ENCODE peak calls at places on chromosomes 4 and X, in five cellular contexts. P is GM23338, V is GM12878, H is HCT116, W is K562. J is an unnamed sample.
A peak's percentile ranks its signal among the peaks of the same experiment; 100 is the strongest.

GRCh38 chrX:10166731-10167149 is 10.0 kb downstream of the CLCN4 start:
- DNase-seq in P (no peak), W (no peak), H (no peak), V (no peak), J (no peak)

GRCh38 chr4:154982187-154983047 is 201.3 kb downstream of the RBM46 start:
- DNase-seq in V (peak; percentile 15), W (peak; percentile 15), P (peak; percentile 87), H (peak; percentile 58), J (peak; percentile 14)

GRCh38 chrX:57952320-57952678 is 42.0 kb upstream of the ZXDA start:
- DNase-seq in H (no peak), P (no peak), V (no peak), W (no peak), J (no peak)

GRCh38 chrX:130770615-130771014 is 132.4 kb downstream of the ENOX2 start:
- DNase-seq in P (no peak), V (no peak), H (peak; percentile 6), W (no peak), J (peak; percentile 12)

GRCh38 chrX:38175140-38175539 is 45.5 kb downstream of the SRPX start:
- DNase-seq in V (peak; percentile 3), H (peak; percentile 24), W (peak; percentile 37), P (peak; percentile 64), J (no peak)

GRCh38 chr4:109465065-109465464 is 31.4 kb downstream of the SEC24B start:
- DNase-seq in V (no peak), W (no peak), P (no peak), H (no peak), J (no peak)

GRCh38 chr4:179626687-179627086 is 2184.4 kb upstream of the AGA start:
- DNase-seq in V (no peak), W (no peak), P (peak; percentile 77), H (no peak), J (no peak)

GRCh38 chr4:12615822-12616221 is 868.3 kb downstream of the RAB28 start:
- DNase-seq in V (no peak), H (no peak), W (no peak), P (no peak), J (no peak)

GRCh38 chr4:80276922-80277321 is 10.5 kb downstream of the FGF5 start:
- DNase-seq in V (no peak), W (no peak), H (no peak), P (no peak), J (no peak)

GRCh38 chr4:15963568-15963967 is 593 bp upstream of the FGFBP2 start:
- DNase-seq in P (no peak), W (no peak), H (no peak), V (no peak), J (no peak)

GRCh38 chrX:15384304-15384703 is at the start of gene VEGFD:
- DNase-seq in P (peak; percentile 9), V (no peak), H (no peak), W (no peak), J (no peak)

GRCh38 chrX:129235903-129236302 is 287.4 kb downstream of the SMARCA1 start:
- DNase-seq in W (no peak), H (no peak), V (no peak), P (peak; percentile 11), J (no peak)

GRCh38 chrX:11766487-11766886 is 8.4 kb downstream of the MSL3 start:
- DNase-seq in V (no peak), P (no peak), W (no peak), H (no peak), J (no peak)

GRCh38 chr4:177448850-177449249 is 6.6 kb upstream of the AGA start:
- DNase-seq in P (no peak), W (no peak), V (no peak), H (no peak), J (peak; percentile 81)

GRCh38 chr4:159504634-159505033 is 401.8 kb downstream of the RAPGEF2 start:
- DNase-seq in H (no peak), W (no peak), V (no peak), P (no peak), J (no peak)

GRCh38 chr4:15063341-15063740 is 61.1 kb downstream of the CPEB2 start:
- DNase-seq in V (no peak), W (no peak), P (no peak), H (no peak), J (no peak)

GRCh38 chr4:185573651-185574199 is 38.4 kb upstream of the PDLIM3 start:
- DNase-seq in W (no peak), H (peak; percentile 91), V (no peak), P (peak; percentile 77), J (no peak)

GRCh38 chr4:76867880-76868655 is 29.9 kb downstream of the SOWAHB start:
- DNase-seq in V (no peak), P (peak; percentile 79), H (no peak), W (no peak), J (no peak)

GRCh38 chr4:176844448-176844847 is 51.7 kb upstream of the VEGFC start:
- DNase-seq in V (no peak), P (no peak), H (no peak), W (no peak), J (no peak)

GRCh38 chrX:42519666-42520231 is 258.2 kb downstream of the PPP1R2C start:
- DNase-seq in P (no peak), V (no peak), W (peak; percentile 4), H (no peak), J (no peak)

GRCh38 chr4:141350122-141350904 is 129.6 kb downstream of the ZNF330 start:
- DNase-seq in W (no peak), V (no peak), H (no peak), P (no peak), J (no peak)

GRCh38 chr4:83558693-83559092 is 22.8 kb downstream of the GPAT3 start:
- DNase-seq in H (no peak), V (no peak), P (no peak), W (no peak), J (no peak)

GRCh38 chr4:145760961-145761929 is 81.3 kb downstream of the C4orf51 start:
- DNase-seq in W (no peak), H (no peak), V (no peak), P (no peak), J (no peak)

GRCh38 chr4:137193564-137193963 is 338.7 kb downstream of the PCDH18 start:
- DNase-seq in V (no peak), P (peak; percentile 52), W (no peak), H (no peak), J (no peak)

GRCh38 chr4:57342406-57342805 is 232.2 kb upstream of the IGFBP7 start:
- DNase-seq in V (no peak), W (no peak), P (no peak), H (no peak), J (no peak)

GRCh38 chr4:151459380-151459779 is 50.4 kb downstream of the FHIP1A start:
- DNase-seq in P (no peak), W (no peak), H (no peak), V (no peak), J (no peak)

GRCh38 chr4:14856076-14856926 is 146.0 kb upstream of the CPEB2 start:
- DNase-seq in V (peak; percentile 96), P (no peak), H (peak; percentile 86), W (peak; percentile 71), J (no peak)

GRCh38 chr4:52585379-52585778 is 73.7 kb downstream of the USP46 start:
- DNase-seq in V (no peak), P (no peak), H (no peak), W (no peak), J (no peak)

GRCh38 chrX:15493118-15494082 is at the start of gene PIR:
- DNase-seq in W (peak; percentile 88), P (peak; percentile 90), H (peak; percentile 68), V (peak; percentile 17), J (no peak)

GRCh38 chrX:95760356-95760755 is 924.3 kb upstream of the DIAPH2 start:
- DNase-seq in W (no peak), H (no peak), P (no peak), V (no peak), J (no peak)

GRCh38 chr4:1533501-1534064 is 127.3 kb upstream of the NKX1-1 start:
- DNase-seq in H (no peak), P (no peak), W (no peak), V (no peak), J (no peak)
- H3K27ac ChIP-seq in H (no peak overlapping the region), P (no peak overlapping the region), W (no peak overlapping the region), V (no peak overlapping the region), J (no peak overlapping the region)

GRCh38 chrX:151174581-151175282 is 1.7 kb upstream of the GPR50 start:
- DNase-seq in P (peak; percentile 63), W (peak; percentile 14), H (no peak), V (no peak), J (no peak)

GRCh38 chrX:151175283-151176062 is 911 bp upstream of the GPR50 start:
- DNase-seq in H (no peak), P (peak; percentile 49), V (no peak), W (peak; percentile 0), J (no peak)

GRCh38 chrX:151178746-151179145 is 2.4 kb downstream of the GPR50 start:
- DNase-seq in H (no peak), W (no peak), P (no peak), V (no peak), J (no peak)

GRCh38 chrX:151176351-151176750 is at the start of gene GPR50:
- DNase-seq in H (no peak), P (peak; percentile 34), V (no peak), W (no peak), J (no peak)

GRCh38 chrX:151177141-151178027 is 1.0 kb downstream of the GPR50 start:
- DNase-seq in V (no peak), W (no peak), H (no peak), P (peak; percentile 61), J (no peak)
- TF ChIP-seq EZH2 in V (no peak), W (no peak), H (no peak), P (no peak), J (no peak)

DNA sequence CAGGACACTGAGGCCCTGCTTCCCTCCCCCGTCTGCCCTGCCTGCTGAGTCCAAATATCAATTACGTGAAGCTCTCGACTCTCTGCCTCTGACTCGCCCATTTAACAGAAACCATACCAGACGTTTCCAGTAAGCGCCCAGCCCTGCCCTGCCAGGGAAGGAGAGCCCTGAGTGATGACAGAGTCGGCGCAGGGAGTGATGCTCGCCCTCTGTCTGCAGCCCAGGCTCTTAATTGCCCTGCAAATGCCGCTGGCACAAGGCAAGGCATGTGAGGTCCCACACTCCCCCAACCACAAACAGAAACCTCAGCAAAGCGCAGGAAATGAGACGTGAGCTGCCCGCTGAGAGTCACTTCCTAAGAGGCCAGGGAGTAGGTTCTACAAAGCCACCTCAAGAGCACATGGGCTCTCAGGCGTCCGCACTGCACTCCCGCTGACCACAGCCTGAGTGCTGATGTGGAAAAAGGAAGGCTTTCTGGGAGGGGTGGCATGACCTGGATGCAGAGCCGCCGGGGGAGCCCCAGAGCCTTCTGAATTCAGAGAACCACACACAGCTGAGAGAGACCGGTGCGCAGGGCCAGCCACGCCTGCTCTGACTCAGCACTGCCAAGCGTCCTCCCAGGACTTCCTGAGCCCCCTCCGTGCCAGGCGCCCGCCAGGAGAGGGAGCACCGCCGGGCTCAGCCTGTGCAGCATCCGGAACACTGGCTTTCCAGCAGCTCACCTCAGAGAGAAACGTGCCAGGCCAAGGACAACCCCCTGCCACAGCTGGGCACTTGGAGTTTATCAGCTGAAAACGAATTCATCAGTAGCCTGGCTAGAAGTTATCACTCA is 5.3 kb downstream of the ZFYVE28 start:
- DNase-seq in V (peak; percentile 91), W (peak; percentile 77), P (peak; percentile 92), H (peak; percentile 88), J (peak; percentile 44)
- TF ChIP-seq POLR2AphosphoS5 in V (no peak), W (peak; percentile 20), P (peak; percentile 39), H (peak; percentile 61), J (peak; percentile 58)

DNA sequence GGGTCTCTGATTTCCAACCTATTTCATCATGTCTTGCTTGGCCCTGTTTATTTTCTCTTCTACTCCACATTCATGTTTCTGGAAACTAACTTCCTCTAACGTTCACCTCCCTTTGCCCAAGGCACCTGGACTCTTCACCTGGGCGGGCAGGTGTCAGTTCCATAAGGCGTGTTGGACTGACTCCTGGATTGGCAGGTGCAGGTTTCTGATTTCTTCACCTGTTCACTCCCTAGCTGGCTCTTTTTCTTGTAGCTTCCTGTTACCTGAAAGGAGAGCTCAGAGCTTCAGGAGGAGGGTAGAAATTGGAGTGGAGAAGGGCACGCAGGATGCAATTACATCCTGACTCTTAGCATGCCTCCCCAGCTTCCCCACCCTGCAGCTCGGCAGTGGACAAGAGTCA is 350.8 kb upstream of the KLF3 start:
- DNase-seq in W (no peak), P (no peak), H (no peak), V (no peak), J (no peak)
- H3K27ac ChIP-seq in W (no peak overlapping the region), P (no peak overlapping the region), H (no peak overlapping the region), V (no peak overlapping the region), J (no peak overlapping the region)